ENCODE peak calls at places on chromosomes 2 and 18, in five cellular contexts. A, R, N, G and H are unnamed samples.

GRCh38 chr2:202723746-202724145 is 89.0 kb downstream of the FAM117B start:
- DNase-seq in A (no peak), R (no peak), N (no peak), G (no peak), H (no peak)

GRCh38 chr2:1811971-1812350 is 67.6 kb upstream of the PXDN start:
- DNase-seq in A (no peak), R (no peak), N (no peak), G (no peak), H (no peak)

GRCh38 chr2:74503506-74504475 is 3.7 kb downstream of the PCGF1 start:
- DNase-seq in A (no peak), R (no peak), N (no peak), G (no peak), H (no peak)

GRCh38 chr2:62527478-62528210 is 21.6 kb upstream of the TMEM17 start:
- DNase-seq in A (no peak), R (no peak), N (no peak), G (no peak), H (no peak)

GRCh38 chr2:17441790-17442189 is 76.5 kb downstream of the RAD51AP2 start:
- DNase-seq in A (no peak), R (no peak), N (no peak), G (no peak), H (no peak)

GRCh38 chr18:22169011-22169888 is at the start of gene GATA6:
- DNase-seq in A (no peak), R (peak), N (peak), G (peak), H (no peak)

GRCh38 chr2:69060938-69061501 is 48.0 kb downstream of the ANTXR1 start:
- DNase-seq in A (no peak), R (no peak), N (no peak), G (no peak), H (no peak)

GRCh38 chr2:204170419-204170818 is 233.9 kb downstream of the ICOS start:
- DNase-seq in A (no peak), R (no peak), N (no peak), G (no peak), H (no peak)

GRCh38 chr18:47150029-47150823 is at the start of gene HDHD2:
- DNase-seq in A (peak), R (peak), N (peak), G (peak), H (peak)

GRCh38 chr18:58223717-58224424 is 179.8 kb downstream of the NEDD4L start:
- DNase-seq in A (no peak), R (no peak), N (no peak), G (peak), H (no peak)

GRCh38 chr2:197137826-197138480 is 172.6 kb downstream of the ANKRD44 start:
- DNase-seq in A (no peak), R (no peak), N (no peak), G (no peak), H (no peak)

GRCh38 chr18:67845035-67845434 is 328.5 kb upstream of the DSEL start:
- DNase-seq in A (no peak), R (no peak), N (no peak), G (no peak), H (no peak)

GRCh38 chr2:196268538-196269338 is 97.4 kb upstream of the STK17B start:
- DNase-seq in A (no peak), R (no peak), N (no peak), G (no peak), H (no peak)

GRCh38 chr2:46804794-46805193 is 110.8 kb downstream of the MCFD2 start:
- DNase-seq in A (no peak), R (no peak), N (no peak), G (no peak), H (no peak)

GRCh38 chr2:228853151-228853550 is 417.9 kb downstream of the PID1 start:
- DNase-seq in A (no peak), R (no peak), N (peak), G (no peak), H (no peak)

GRCh38 chr2:231191896-231192872 is 6.2 kb upstream of the ARMC9 start:
- DNase-seq in A (no peak), R (peak), N (peak), G (no peak), H (no peak)

GRCh38 chr2:160658851-160659250 is 165.2 kb upstream of the RBMS1 start:
- DNase-seq in A (no peak), R (no peak), N (no peak), G (no peak), H (no peak)

GRCh38 chr2:163345795-163346573 is 389.8 kb downstream of the FIGN start:
- DNase-seq in A (no peak), R (no peak), N (no peak), G (peak), H (no peak)